ENCODE peak calls at places on chromosomes 5 and 9, in five cellular contexts. Z is HCT116, J is GM20000, O is AG10803, E is endothelial cell of umbilical vein. D is an unnamed sample.

GRCh38 chr5:180647465-180647864 is 1.9 kb downstream of the FLT4 start:
- DNase-seq in Z (no peak), O (no peak), E (no peak), J (no peak), D (peak)

GRCh38 chr9:106927916-106928315 is 65.0 kb downstream of the ZNF462 start:
- DNase-seq in Z (no peak), E (no peak), J (no peak), O (peak), D (no peak)

GRCh38 chr5:77915346-77915745 is 139.2 kb upstream of the TBCA start:
- DNase-seq in E (no peak), J (no peak), Z (no peak), O (no peak), D (no peak)

GRCh38 chr9:71725590-71726338 is 42.5 kb downstream of the CEMIP2 start:
- DNase-seq in E (peak), Z (peak), O (peak), J (no peak), D (no peak)

GRCh38 chr5:125603321-125603720 is 819.9 kb upstream of the GRAMD2B start:
- DNase-seq in E (no peak), O (no peak), Z (no peak), J (no peak), D (no peak)

GRCh38 chr9:74281674-74282073 is 215.5 kb upstream of the RORB start:
- DNase-seq in Z (no peak), O (no peak), J (no peak), E (no peak), D (no peak)

GRCh38 chr9:128275198-128276007 is at the start of gene GOLGA2:
- DNase-seq in J (peak), Z (peak), O (peak), E (peak), D (peak)

GRCh38 chr5:59768204-59769040 is 125.1 kb downstream of the PDE4D start:
- DNase-seq in E (peak), J (peak), Z (no peak), O (peak), D (peak)

GRCh38 chr5:87020099-87020934 is 247.4 kb upstream of the RASA1 start:
- DNase-seq in O (peak), J (peak), Z (no peak), E (no peak), D (peak)

GRCh38 chr9:126413470-126414051 is 86.9 kb downstream of the MVB12B start:
- DNase-seq in E (no peak), J (no peak), Z (no peak), O (no peak), D (no peak)

GRCh38 chr5:75113354-75113753 is 61.0 kb upstream of the GCNT4 start:
- DNase-seq in Z (no peak), O (no peak), J (no peak), E (no peak), D (no peak)

GRCh38 chr5:168312606-168313297 is 21.3 kb downstream of the WWC1 start:
- DNase-seq in E (no peak), Z (no peak), J (no peak), O (no peak), D (no peak)

GRCh38 chr9:28024616-28025147 is 451.4 kb upstream of the C9orf72 start:
- DNase-seq in O (no peak), E (no peak), Z (no peak), J (no peak), D (no peak)

GRCh38 chr9:109475526-109475925 is 22.6 kb downstream of the PTPN3 start:
- DNase-seq in E (no peak), O (no peak), Z (no peak), J (no peak), D (no peak)

GRCh38 chr5:19706776-19707175 is 281.2 kb downstream of the CDH18 start:
- DNase-seq in E (no peak), Z (no peak), O (no peak), J (no peak), D (no peak)

GRCh38 chr5:74851684-74852353 is 14.4 kb downstream of the FAM169A start:
- DNase-seq in J (peak), O (peak), Z (no peak), E (no peak), D (peak)

GRCh38 chr9:21750021-21750735 is 52.3 kb upstream of the MTAP start:
- DNase-seq in J (no peak), O (peak), E (peak), Z (no peak), D (no peak)

GRCh38 chr9:71669265-71669975 is 98.9 kb downstream of the CEMIP2 start:
- DNase-seq in E (no peak), O (no peak), Z (no peak), J (no peak), D (no peak)

GRCh38 chr9:20651926-20652325 is 29.6 kb upstream of the MLLT3 start:
- DNase-seq in J (no peak), E (no peak), Z (no peak), O (no peak), D (no peak)

GRCh38 chr9:130607640-130608420 is 28.5 kb downstream of the FUBP3 start:
- DNase-seq in O (peak), E (no peak), J (no peak), Z (no peak), D (no peak)

GRCh38 chr5:147568710-147569109 is 58.8 kb upstream of the DPYSL3 start:
- DNase-seq in O (no peak), J (no peak), E (no peak), Z (no peak), D (no peak)

GRCh38 chr9:25936031-25936430 is 257.8 kb upstream of the TUSC1 start:
- DNase-seq in E (no peak), O (peak), Z (no peak), J (no peak), D (no peak)

GRCh38 chr9:88418025-88418424 is 29.8 kb downstream of the SPIN1 start:
- DNase-seq in J (no peak), Z (no peak), E (no peak), O (no peak), D (no peak)

GRCh38 chr9:69324549-69325401 is at the start of gene ENTREP1:
- DNase-seq in J (peak), E (peak), Z (peak), O (peak), D (peak)

GRCh38 chr5:17132444-17133083 is 84.9 kb upstream of the BASP1 start:
- DNase-seq in E (peak), O (peak), Z (no peak), J (peak), D (peak)

GRCh38 chr5:160675988-160676387 is 176.0 kb downstream of the ATP10B start:
- DNase-seq in O (no peak), Z (no peak), E (no peak), J (no peak), D (no peak)

GRCh38 chr9:137564134-137564533 is 12.5 kb downstream of the MRPL41 start:
- DNase-seq in J (no peak), E (no peak), O (no peak), Z (no peak), D (no peak)

GRCh38 chr5:16579142-16579541 is 37.7 kb downstream of the RETREG1 start:
- DNase-seq in Z (no peak), J (no peak), E (no peak), O (no peak), D (no peak)

GRCh38 chr9:137148661-137149060 is 9.7 kb downstream of the GRIN1 start:
- DNase-seq in E (no peak), J (no peak), Z (no peak), O (no peak), D (no peak)

GRCh38 chr9:89528131-89528530 is 30.2 kb upstream of the SEMA4D start:
- DNase-seq in Z (no peak), O (no peak), J (no peak), E (no peak), D (no peak)

GRCh38 chr9:92974696-92975451 is 27.6 kb downstream of the FGD3 start:
- DNase-seq in O (no peak), Z (no peak), J (no peak), E (no peak), D (no peak)

DNA sequence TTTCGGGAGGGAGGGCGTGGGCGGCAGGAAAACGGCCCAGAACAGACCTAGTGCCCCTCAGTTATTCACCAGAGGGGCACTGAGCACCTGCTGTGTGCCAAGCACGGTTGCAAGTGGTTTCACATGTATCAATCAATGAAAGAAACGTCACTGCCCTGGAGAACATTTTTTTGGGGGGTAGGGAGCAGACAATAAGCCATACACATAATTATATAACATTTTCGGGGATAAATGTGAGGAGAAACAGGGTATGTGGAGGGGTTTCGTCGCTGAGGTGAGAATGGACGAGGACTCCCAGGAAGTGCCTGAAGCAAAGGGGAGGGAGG is 444 bp upstream of the ZNF354A start:
- DNase-seq in E (no peak), Z (no peak), O (no peak), J (no peak), D (no peak)
- TF ChIP-seq CTCF in E (no peak), Z (no peak), O (no peak), J (no peak), D (no peak)

DNA sequence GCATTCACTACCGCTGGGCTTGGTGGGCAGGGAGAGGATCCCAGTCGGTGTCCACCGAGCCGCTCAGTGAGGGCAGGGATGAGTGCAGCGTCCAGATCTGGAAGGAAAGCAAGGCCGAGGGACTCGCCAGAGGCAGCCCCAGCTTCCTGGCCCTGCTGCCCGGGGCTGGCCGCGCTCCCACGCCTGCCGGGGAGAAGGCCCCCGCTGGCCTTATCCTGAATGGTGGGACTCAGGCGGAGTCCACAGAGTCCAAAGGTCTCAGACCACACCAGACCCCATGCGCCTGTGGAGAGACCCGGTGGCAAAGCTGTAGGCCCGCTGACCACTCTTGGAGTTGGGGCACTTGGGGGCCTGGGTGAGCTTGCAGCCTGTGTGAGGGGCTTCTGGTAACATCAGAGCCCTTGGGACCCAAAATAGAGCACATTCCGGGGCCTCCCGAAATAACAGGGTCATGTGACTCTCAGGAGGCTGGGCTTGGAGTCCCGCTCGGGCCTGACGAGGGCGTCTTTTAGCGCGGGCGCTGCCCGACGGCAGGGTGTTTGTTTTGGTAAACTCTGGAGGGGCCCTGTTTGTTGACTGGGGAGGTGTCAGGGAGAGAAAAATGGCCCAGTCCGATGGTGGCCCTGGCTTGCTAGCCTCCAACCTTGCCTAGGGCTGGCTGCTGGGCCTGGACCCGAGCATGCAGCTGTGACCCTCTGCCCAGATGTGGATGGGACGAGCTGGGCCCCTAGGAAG is 2.8 kb downstream of the RXRA start:
- DNase-seq in O (peak), E (no peak), Z (no peak), J (no peak), D (no peak)
- TF ChIP-seq CTCF in O (peak), E (no peak), Z (no peak), J (no peak), D (no peak)

GRCh38 chr5:27652505-27652904 is 614.1 kb upstream of the CDH9 start:
- DNase-seq in E (no peak), J (no peak), O (no peak), Z (no peak), D (no peak)
- TF ChIP-seq CTCF in E (no peak), J (no peak), O (no peak), Z (no peak), D (peak)

GRCh38 chr5:133303298-133303697 is 251.5 kb downstream of the HSPA4 start:
- DNase-seq in E (no peak), O (no peak), J (no peak), Z (no peak), D (no peak)
- TF ChIP-seq CTCF in E (no peak), O (no peak), J (no peak), Z (no peak), D (no peak)

GRCh38 chr5:135426102-135427082 is 20.8 kb downstream of the DCANP1 start:
- DNase-seq in O (peak), E (peak), Z (peak), J (peak), D (peak)
- TF ChIP-seq CTCF in O (peak), E (peak), Z (peak), J (peak), D (peak)

GRCh38 chr5:170633235-170634041 is 129.6 kb downstream of the KCNIP1 start:
- DNase-seq in O (peak), J (no peak), Z (peak), E (peak), D (no peak)
- TF ChIP-seq CTCF in O (no peak), J (no peak), Z (no peak), E (no peak), D (peak)

DNA sequence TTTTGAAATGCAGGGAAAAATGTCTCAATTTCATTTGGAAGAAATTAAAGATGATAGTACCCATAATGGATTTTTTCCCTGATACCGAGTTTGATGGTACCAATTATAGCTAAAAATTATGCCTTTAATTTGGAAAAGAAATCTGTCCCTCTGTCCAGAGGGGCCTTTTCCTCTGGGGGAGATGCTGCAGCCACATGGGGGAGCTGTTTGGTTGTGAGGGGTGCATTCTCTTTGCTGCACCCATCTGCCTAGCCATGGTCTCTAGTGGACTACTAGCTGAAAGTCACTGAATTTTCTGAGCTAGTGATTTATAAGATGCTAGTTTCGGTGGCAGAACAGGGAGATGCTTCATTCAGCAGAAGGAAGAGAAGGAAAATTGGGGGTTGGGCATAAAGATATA is 9.6 kb downstream of the SEC61B start:
- DNase-seq in O (peak), J (peak), Z (no peak), E (no peak), D (no peak)
- TF ChIP-seq CTCF in O (peak), J (peak), Z (peak), E (peak), D (peak)

DNA sequence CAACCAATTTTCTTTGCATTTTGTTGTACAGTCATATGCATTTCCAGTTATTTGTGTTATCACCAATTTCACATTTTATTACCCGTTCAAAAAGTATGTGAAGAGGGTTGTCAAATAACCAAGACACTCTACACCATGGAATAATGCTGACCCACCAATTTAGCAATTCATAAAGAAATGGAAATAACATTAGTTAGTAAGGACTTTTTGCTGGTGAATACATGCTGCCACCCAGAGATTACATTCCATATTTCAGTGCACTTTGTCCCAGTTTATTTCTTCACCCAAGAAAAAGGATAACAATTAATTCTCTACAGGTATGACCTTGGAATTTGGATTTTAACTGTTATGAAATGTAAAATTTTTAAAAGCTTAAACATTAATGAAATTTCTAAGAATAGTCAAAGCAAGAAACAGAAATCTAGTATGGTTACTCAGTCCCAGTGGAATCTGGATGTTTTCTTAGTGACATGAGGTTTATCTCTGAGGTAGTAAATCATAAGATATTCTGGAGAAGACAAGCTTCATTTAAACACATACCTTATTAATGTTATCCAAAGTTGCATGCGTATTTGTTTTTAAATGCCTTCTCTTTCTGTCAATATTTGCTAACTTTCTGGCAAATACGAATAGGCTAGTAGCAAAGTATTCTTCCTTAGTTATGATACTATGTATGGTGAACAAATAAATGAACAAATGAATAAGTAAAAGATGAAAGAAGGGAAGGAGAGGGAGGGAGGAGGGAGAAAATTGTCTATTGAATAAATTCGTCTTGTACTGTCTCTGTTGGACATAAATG is 100.6 kb downstream of the CETN3 start:
- DNase-seq in E (no peak), J (no peak), O (no peak), Z (no peak), D (no peak)
- TF ChIP-seq CTCF in E (no peak), J (no peak), O (no peak), Z (no peak), D (no peak)

GRCh38 chr5:112237456-112237855 is 181.6 kb downstream of the EPB41L4A start:
- DNase-seq in O (no peak), Z (no peak), E (no peak), J (no peak), D (no peak)

GRCh38 chr5:112245616-112246015 is 173.5 kb downstream of the EPB41L4A start:
- DNase-seq in E (no peak), J (no peak), Z (no peak), O (no peak), D (no peak)

GRCh38 chr5:112238473-112238872 is 180.6 kb downstream of the EPB41L4A start:
- DNase-seq in J (peak), Z (no peak), O (no peak), E (no peak), D (no peak)

GRCh38 chr5:112240011-112240410 is 179.1 kb downstream of the EPB41L4A start:
- DNase-seq in O (no peak), J (no peak), Z (no peak), E (no peak), D (no peak)
- TF ChIP-seq CTCF in O (no peak), J (no peak), Z (no peak), E (no peak), D (no peak)

GRCh38 chr5:37867634-37868033 is 27.8 kb upstream of the GDNF start:
- DNase-seq in J (no peak), O (peak), Z (no peak), E (no peak), D (no peak)
- TF ChIP-seq CTCF in J (no peak), O (peak), Z (no peak), E (no peak), D (no peak)

D was measured in GM13977.